ENCODE peak calls at places on chromosomes 2 and 18, in six cellular contexts. One of them, this sample, is unnamed.

GRCh38 chr18:23194150-23194968 is 59.1 kb downstream of the CABLES1 start:
- DNase-seq in keratinocyte: no peak
- DNase-seq in tibial artery: no peak
- DNase-seq in right atrium auricular region: no peak
- DNase-seq in heart left ventricle: no peak
- DNase-seq in uterus: no peak
- DNase-seq in this sample: no peak

GRCh38 chr2:116747103-116747502 is 1067.4 kb upstream of the DDX18 start:
- DNase-seq in uterus: no peak
- DNase-seq in keratinocyte: no peak
- DNase-seq in right atrium auricular region: no peak
- DNase-seq in tibial artery: no peak
- DNase-seq in heart left ventricle: no peak
- DNase-seq in this sample: no peak

GRCh38 chr2:60882971-60883753 is 1.8 kb downstream of the REL start:
- DNase-seq in keratinocyte: no peak
- DNase-seq in heart left ventricle: no peak
- DNase-seq in tibial artery: no peak
- DNase-seq in uterus: no peak
- DNase-seq in right atrium auricular region: no peak
- DNase-seq in this sample: no peak

GRCh38 chr2:30394096-30394495 is 53.0 kb upstream of the LCLAT1 start:
- DNase-seq in right atrium auricular region: no peak
- DNase-seq in uterus: no peak
- DNase-seq in tibial artery: no peak
- DNase-seq in heart left ventricle: no peak
- DNase-seq in keratinocyte: no peak
- DNase-seq in this sample: no peak

GRCh38 chr2:229974271-229974670 is 52.0 kb downstream of the FBXO36 start:
- DNase-seq in heart left ventricle: no peak
- DNase-seq in keratinocyte: no peak
- DNase-seq in uterus: no peak
- DNase-seq in right atrium auricular region: no peak
- DNase-seq in tibial artery: no peak
- DNase-seq in this sample: no peak

GRCh38 chr2:237293966-237294365 is 120.0 kb downstream of the COL6A3 start:
- DNase-seq in heart left ventricle: no peak
- DNase-seq in right atrium auricular region: no peak
- DNase-seq in keratinocyte: no peak
- DNase-seq in tibial artery: no peak
- DNase-seq in uterus: no peak
- DNase-seq in this sample: no peak

GRCh38 chr2:99865217-99865569 is 277.2 kb downstream of the AFF3 start:
- DNase-seq in tibial artery: no peak
- DNase-seq in right atrium auricular region: no peak
- DNase-seq in keratinocyte: no peak
- DNase-seq in heart left ventricle: no peak
- DNase-seq in uterus: no peak
- DNase-seq in this sample: no peak

GRCh38 chr2:98769784-98770183 is 38.9 kb upstream of the MGAT4A start:
- DNase-seq in keratinocyte: no peak
- DNase-seq in uterus: no peak
- DNase-seq in tibial artery: no peak
- DNase-seq in heart left ventricle: no peak
- DNase-seq in right atrium auricular region: no peak
- DNase-seq in this sample: peak; percentile 37

GRCh38 chr2:127695491-127696472 is 5.5 kb upstream of the SFT2D3 start:
- DNase-seq in keratinocyte: no peak
- DNase-seq in tibial artery: peak; percentile 89
- DNase-seq in heart left ventricle: peak; percentile 85
- DNase-seq in right atrium auricular region: no peak
- DNase-seq in uterus: peak; percentile 72
- DNase-seq in this sample: peak; percentile 15

GRCh38 chr2:158893057-158893456 is 75.4 kb upstream of the TANC1 start:
- DNase-seq in keratinocyte: peak; percentile 69
- DNase-seq in uterus: no peak
- DNase-seq in heart left ventricle: no peak
- DNase-seq in tibial artery: no peak
- DNase-seq in right atrium auricular region: no peak
- DNase-seq in this sample: no peak

GRCh38 chr18:939167-939566 is 34.5 kb downstream of the ADCYAP1 start:
- DNase-seq in keratinocyte: no peak
- DNase-seq in right atrium auricular region: no peak
- DNase-seq in tibial artery: no peak
- DNase-seq in uterus: no peak
- DNase-seq in heart left ventricle: no peak
- DNase-seq in this sample: no peak

GRCh38 chr2:205177505-205177904 is 504.8 kb upstream of the NRP2 start:
- DNase-seq in keratinocyte: no peak
- DNase-seq in tibial artery: no peak
- DNase-seq in heart left ventricle: no peak
- DNase-seq in uterus: no peak
- DNase-seq in right atrium auricular region: no peak
- DNase-seq in this sample: no peak

GRCh38 chr2:201157694-201158093 is 25.2 kb upstream of the CASP10 start:
- DNase-seq in keratinocyte: peak; percentile 76
- DNase-seq in uterus: no peak
- DNase-seq in tibial artery: no peak
- DNase-seq in heart left ventricle: no peak
- DNase-seq in right atrium auricular region: no peak
- DNase-seq in this sample: no peak

GRCh38 chr18:79944126-79944731 is 7.2 kb downstream of the SLC66A2 start:
- DNase-seq in right atrium auricular region: no peak
- DNase-seq in keratinocyte: no peak
- DNase-seq in tibial artery: no peak
- DNase-seq in heart left ventricle: no peak
- DNase-seq in uterus: no peak
- DNase-seq in this sample: no peak

GRCh38 chr2:162041465-162041864 is 32.5 kb downstream of the DPP4 start:
- DNase-seq in tibial artery: no peak
- DNase-seq in keratinocyte: no peak
- DNase-seq in right atrium auricular region: no peak
- DNase-seq in heart left ventricle: no peak
- DNase-seq in uterus: no peak
- DNase-seq in this sample: no peak

GRCh38 chr18:22683196-22683676 is 249.9 kb upstream of the RBBP8 start:
- DNase-seq in tibial artery: no peak
- DNase-seq in keratinocyte: no peak
- DNase-seq in right atrium auricular region: peak; percentile 65
- DNase-seq in heart left ventricle: peak; percentile 53
- DNase-seq in uterus: peak; percentile 97
- DNase-seq in this sample: no peak

GRCh38 chr2:46913471-46914381 is 1.9 kb downstream of the MCFD2 start:
- DNase-seq in heart left ventricle: no peak
- DNase-seq in keratinocyte: no peak
- DNase-seq in tibial artery: peak; percentile 71
- DNase-seq in right atrium auricular region: peak; percentile 75
- DNase-seq in uterus: no peak
- DNase-seq in this sample: no peak

GRCh38 chr2:42132066-42132965 is 36.8 kb upstream of the EML4 start:
- DNase-seq in keratinocyte: no peak
- DNase-seq in tibial artery: no peak
- DNase-seq in heart left ventricle: no peak
- DNase-seq in uterus: no peak
- DNase-seq in right atrium auricular region: no peak
- DNase-seq in this sample: no peak

GRCh38 chr2:64649013-64649484 is 4.7 kb downstream of the SERTAD2 start:
- DNase-seq in keratinocyte: no peak
- DNase-seq in tibial artery: no peak
- DNase-seq in uterus: no peak
- DNase-seq in right atrium auricular region: no peak
- DNase-seq in heart left ventricle: no peak
- DNase-seq in this sample: no peak

GRCh38 chr2:119011162-119011909 is 69.3 kb downstream of the MARCO start:
- DNase-seq in right atrium auricular region: no peak
- DNase-seq in keratinocyte: no peak
- DNase-seq in uterus: no peak
- DNase-seq in heart left ventricle: peak; percentile 40
- DNase-seq in tibial artery: no peak
- DNase-seq in this sample: no peak

GRCh38 chr18:37864122-37864521 is 298.5 kb upstream of the CELF4 start:
- DNase-seq in keratinocyte: no peak
- DNase-seq in uterus: no peak
- DNase-seq in tibial artery: no peak
- DNase-seq in right atrium auricular region: no peak
- DNase-seq in heart left ventricle: no peak
- DNase-seq in this sample: no peak
- H3K27ac ChIP-seq in keratinocyte: no peak overlapping the region
- H3K27ac ChIP-seq in uterus: no peak overlapping the region
- H3K27ac ChIP-seq in tibial artery: no peak overlapping the region
- H3K27ac ChIP-seq in right atrium auricular region: no peak overlapping the region
- H3K27ac ChIP-seq in heart left ventricle: no peak overlapping the region
- H3K27ac ChIP-seq in this sample: no peak overlapping the region

DNA sequence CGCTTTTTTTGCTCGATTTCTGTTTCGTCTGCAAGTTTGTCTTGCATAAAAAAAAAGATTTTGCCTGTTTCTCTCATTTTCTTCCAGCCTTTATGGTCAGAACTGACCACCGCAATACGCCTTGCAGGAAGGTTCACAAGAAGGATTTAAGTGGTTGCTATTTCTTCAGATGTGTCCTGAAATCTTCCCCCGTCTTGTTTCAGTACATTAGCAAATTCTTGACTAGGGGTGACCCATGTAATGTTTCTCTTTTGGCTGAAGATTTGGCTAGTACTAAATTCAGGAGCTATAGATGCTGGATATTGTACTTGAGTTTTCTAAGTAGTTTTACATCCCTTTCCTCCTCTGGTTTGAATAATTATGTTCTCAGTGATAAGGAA is 2.5 kb downstream of the PHLPP1 start:
- DNase-seq in keratinocyte: no peak
- DNase-seq in uterus: no peak
- DNase-seq in heart left ventricle: no peak
- DNase-seq in right atrium auricular region: no peak
- DNase-seq in tibial artery: no peak
- DNase-seq in this sample: no peak
- H3K4me3 ChIP-seq in keratinocyte: peak overlapping the region; percentile 88
- H3K4me3 ChIP-seq in uterus: peak overlapping the region; percentile 59
- H3K4me3 ChIP-seq in heart left ventricle: peak overlapping the region; percentile 77
- H3K4me3 ChIP-seq in right atrium auricular region: peak overlapping the region; percentile 64
- H3K4me3 ChIP-seq in tibial artery: peak overlapping the region; percentile 76
- H3K4me3 ChIP-seq in this sample: no peak overlapping the region

DNA sequence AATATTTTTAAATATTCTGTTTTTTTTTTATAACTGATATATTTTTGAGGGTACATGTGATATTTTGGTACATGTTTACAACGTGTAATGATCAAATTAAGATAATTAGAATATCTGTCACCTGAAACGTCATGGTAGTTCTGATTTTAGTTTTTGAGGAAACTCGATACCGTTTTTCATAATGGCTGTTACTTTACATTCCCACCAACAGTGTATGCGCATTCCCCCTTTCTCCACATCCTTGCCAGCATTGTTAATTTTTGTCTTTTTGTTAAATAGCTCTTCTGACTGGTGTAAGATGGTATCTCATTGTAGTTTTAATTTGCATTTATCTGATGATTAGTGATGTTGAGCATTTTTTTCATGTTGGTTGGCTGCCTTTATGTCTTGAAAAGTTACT is 206.8 kb upstream of the STON1 start:
- DNase-seq in tibial artery: no peak
- DNase-seq in keratinocyte: no peak
- DNase-seq in right atrium auricular region: no peak
- DNase-seq in heart left ventricle: no peak
- DNase-seq in uterus: no peak
- DNase-seq in this sample: no peak
- H3K4me1 ChIP-seq in tibial artery: no peaks in the 10 kb centered on the region
- H3K4me1 ChIP-seq in keratinocyte: no peaks in the 10 kb centered on the region
- H3K4me1 ChIP-seq in right atrium auricular region: peaks cover 24% of the 10 kb centered on the region
- H3K4me1 ChIP-seq in heart left ventricle: peaks cover 26% of the 10 kb centered on the region
- H3K4me1 ChIP-seq in uterus: peaks cover 2% of the 10 kb centered on the region
- H3K4me1 ChIP-seq in this sample: peaks cover 25% of the 10 kb centered on the region

DNA sequence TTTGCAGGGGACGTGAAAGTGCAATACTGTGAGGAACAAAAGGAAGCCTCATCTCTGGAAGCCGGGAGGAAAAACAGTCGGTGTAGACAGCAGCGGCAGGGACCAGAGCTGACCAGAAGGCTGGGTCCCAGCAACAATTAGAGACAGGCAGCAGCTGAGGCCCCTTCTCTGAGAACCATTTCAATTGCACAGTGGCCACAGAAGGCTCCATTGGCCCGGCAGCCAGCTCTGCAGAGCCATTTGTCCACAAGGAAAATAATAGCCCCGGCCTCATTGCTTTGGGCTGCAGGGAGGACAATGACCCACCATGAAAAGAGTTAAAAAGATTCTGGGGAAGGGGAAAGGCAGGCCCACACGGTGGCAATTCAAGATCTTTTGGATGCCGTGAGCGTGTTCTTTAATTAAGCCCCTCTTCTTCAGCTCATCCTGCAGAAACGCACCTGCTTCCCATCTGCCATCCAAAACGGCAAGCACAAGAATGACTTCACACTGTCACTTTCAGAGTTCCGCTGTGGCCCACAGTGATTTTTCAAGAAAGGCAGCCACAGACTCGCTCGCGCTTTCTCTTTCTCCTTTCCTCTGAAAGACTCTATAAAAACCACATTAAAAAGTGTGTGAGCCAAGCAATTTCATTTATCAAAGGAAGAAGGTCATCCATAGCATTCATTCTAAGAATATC is 293.5 kb downstream of the SOX11 start:
- DNase-seq in tibial artery: no peak
- DNase-seq in uterus: no peak
- DNase-seq in heart left ventricle: no peak
- DNase-seq in keratinocyte: no peak
- DNase-seq in right atrium auricular region: no peak
- DNase-seq in this sample: no peak
- H3K27ac ChIP-seq in tibial artery: no peak overlapping the region
- H3K27ac ChIP-seq in uterus: no peak overlapping the region
- H3K27ac ChIP-seq in heart left ventricle: no peak overlapping the region
- H3K27ac ChIP-seq in keratinocyte: no peak overlapping the region
- H3K27ac ChIP-seq in right atrium auricular region: no peak overlapping the region
- H3K27ac ChIP-seq in this sample: no peak overlapping the region

This sample was measured in effector memory CD4-positive, alpha-beta T cell.